ENCODE peak calls at places on chromosomes 2 and 18, in six cellular contexts. L, Q, E, J, O and Y are unnamed samples.

GRCh38 chr18:8367217-8367988 is 241.8 kb upstream of the RAB12 start:
- DNase-seq in L (peak; percentile 44), J (peak; percentile 40), E (peak; percentile 67), Q (no peak), O (peak; percentile 4), Y (peak; percentile 3)

GRCh38 chr2:166453995-166454595 is 40.0 kb downstream of the SCN7A start:
- DNase-seq in O (no peak), Q (no peak), E (no peak), J (no peak), L (no peak), Y (peak; percentile 19)

GRCh38 chr18:38923136-38923535 is 1357.5 kb upstream of the CELF4 start:
- DNase-seq in J (no peak), O (no peak), Q (no peak), L (no peak), E (no peak), Y (no peak)

GRCh38 chr18:35680139-35680551 is 98.6 kb downstream of the GALNT1 start:
- DNase-seq in O (no peak), E (no peak), J (no peak), Q (no peak), L (no peak), Y (no peak)

GRCh38 chr18:59029663-59030421 is 109.8 kb upstream of the SEC11C start:
- DNase-seq in Q (no peak), L (no peak), J (no peak), O (no peak), E (no peak), Y (no peak)

GRCh38 chr18:69996951-69997798 is 49.5 kb upstream of the CD226 start:
- DNase-seq in Q (no peak), E (no peak), J (no peak), L (no peak), O (no peak), Y (no peak)

GRCh38 chr2:73260338-73260984 is 23.8 kb downstream of the FBXO41 start:
- DNase-seq in E (peak; percentile 67), L (peak; percentile 84), J (peak; percentile 44), O (peak; percentile 88), Q (no peak), Y (peak; percentile 55)

GRCh38 chr18:66874375-66874774 is 270.5 kb upstream of the CDH19 start:
- DNase-seq in Q (no peak), O (no peak), L (no peak), J (no peak), E (no peak), Y (no peak)

GRCh38 chr2:180443896-180444295 is 436.8 kb upstream of the CWC22 start:
- DNase-seq in J (no peak), O (peak; percentile 3), E (no peak), L (no peak), Q (no peak), Y (no peak)

GRCh38 chr18:11955299-11956029 is 25.8 kb upstream of the IMPA2 start:
- DNase-seq in L (peak; percentile 89), Q (no peak), J (no peak), O (peak; percentile 69), E (no peak), Y (no peak)

GRCh38 chr2:72963423-72964145 is 46.3 kb downstream of the EMX1 start:
- DNase-seq in O (no peak), L (peak; percentile 19), J (no peak), E (no peak), Q (no peak), Y (no peak)

GRCh38 chr2:200966770-200967169 is 3.3 kb upstream of the ORC2 start:
- DNase-seq in L (peak; percentile 76), E (peak; percentile 33), Q (no peak), O (peak; percentile 61), J (no peak), Y (no peak)

GRCh38 chr2:175865716-175866115 is 136.4 kb downstream of the LNPK start:
- DNase-seq in Q (no peak), E (peak; percentile 18), O (no peak), L (no peak), J (no peak), Y (no peak)